ENCODE peak calls at places on chromosome 14, in ten cellular contexts. One of them, this sample, is unnamed.
A peak's percentile ranks its signal among the peaks of the same experiment; 100 is the strongest.

GRCh38 chr14:63663428-63664142 is 21.9 kb upstream of the WDR89 start:
- DNase-seq in cardiac muscle cell: peak; percentile 7
- DNase-seq in tibial artery: no peak
- DNase-seq in brain microvascular endothelial cell: no peak
- DNase-seq in DND-41: no peak
- DNase-seq in hepatocyte: no peak
- DNase-seq in colonic mucosa: no peak
- DNase-seq in upper lobe of left lung: no peak
- DNase-seq in trophoblast cell: peak; percentile 73
- DNase-seq in left ventricle myocardium inferior: no peak
- DNase-seq in this sample: no peak

GRCh38 chr14:89164168-89165074 is 252.6 kb downstream of the FOXN3 start:
- DNase-seq in cardiac muscle cell: no peak
- DNase-seq in tibial artery: no peak
- DNase-seq in brain microvascular endothelial cell: no peak
- DNase-seq in DND-41: no peak
- DNase-seq in hepatocyte: no peak
- DNase-seq in colonic mucosa: no peak
- DNase-seq in upper lobe of left lung: no peak
- DNase-seq in trophoblast cell: no peak
- DNase-seq in left ventricle myocardium inferior: no peak
- DNase-seq in this sample: no peak

GRCh38 chr14:67554341-67554740 is 21.3 kb downstream of the PLEKHH1 start:
- DNase-seq in cardiac muscle cell: no peak
- DNase-seq in tibial artery: no peak
- DNase-seq in brain microvascular endothelial cell: no peak
- DNase-seq in DND-41: no peak
- DNase-seq in hepatocyte: no peak
- DNase-seq in colonic mucosa: no peak
- DNase-seq in upper lobe of left lung: no peak
- DNase-seq in trophoblast cell: no peak
- DNase-seq in left ventricle myocardium inferior: no peak
- DNase-seq in this sample: no peak

GRCh38 chr14:66003082-66003740 is 483.0 kb upstream of the CCDC196 start:
- DNase-seq in cardiac muscle cell: no peak
- DNase-seq in tibial artery: no peak
- DNase-seq in brain microvascular endothelial cell: no peak
- DNase-seq in DND-41: no peak
- DNase-seq in hepatocyte: no peak
- DNase-seq in colonic mucosa: no peak
- DNase-seq in upper lobe of left lung: peak; percentile 53
- DNase-seq in trophoblast cell: peak; percentile 25
- DNase-seq in left ventricle myocardium inferior: no peak
- DNase-seq in this sample: no peak

GRCh38 chr14:93089501-93090269 is 26.0 kb downstream of the ITPK1 start:
- DNase-seq in cardiac muscle cell: no peak
- DNase-seq in tibial artery: no peak
- DNase-seq in brain microvascular endothelial cell: no peak
- DNase-seq in DND-41: no peak
- DNase-seq in hepatocyte: no peak
- DNase-seq in colonic mucosa: no peak
- DNase-seq in upper lobe of left lung: no peak
- DNase-seq in trophoblast cell: no peak
- DNase-seq in left ventricle myocardium inferior: no peak
- DNase-seq in this sample: no peak

GRCh38 chr14:92540472-92541048 is 27.0 kb downstream of the RIN3 start:
- DNase-seq in cardiac muscle cell: peak; percentile 100
- DNase-seq in tibial artery: peak; percentile 96
- DNase-seq in brain microvascular endothelial cell: peak; percentile 99
- DNase-seq in DND-41: no peak
- DNase-seq in hepatocyte: peak; percentile 82
- DNase-seq in colonic mucosa: peak; percentile 92
- DNase-seq in upper lobe of left lung: peak; percentile 87
- DNase-seq in trophoblast cell: peak; percentile 62
- DNase-seq in left ventricle myocardium inferior: peak; percentile 93
- DNase-seq in this sample: peak; percentile 67

GRCh38 chr14:24312736-24313507 is 1.6 kb downstream of the LTB4R start:
- DNase-seq in cardiac muscle cell: peak; percentile 49
- DNase-seq in tibial artery: peak; percentile 59
- DNase-seq in brain microvascular endothelial cell: peak; percentile 18
- DNase-seq in DND-41: no peak
- DNase-seq in hepatocyte: no peak
- DNase-seq in colonic mucosa: no peak
- DNase-seq in upper lobe of left lung: peak; percentile 81
- DNase-seq in trophoblast cell: peak; percentile 23
- DNase-seq in left ventricle myocardium inferior: no peak
- DNase-seq in this sample: no peak

GRCh38 chr14:103537175-103537990 is 8.4 kb downstream of the TRMT61A start:
- DNase-seq in cardiac muscle cell: no peak
- DNase-seq in tibial artery: no peak
- DNase-seq in brain microvascular endothelial cell: no peak
- DNase-seq in DND-41: no peak
- DNase-seq in hepatocyte: no peak
- DNase-seq in colonic mucosa: no peak
- DNase-seq in upper lobe of left lung: no peak
- DNase-seq in trophoblast cell: no peak
- DNase-seq in left ventricle myocardium inferior: no peak
- DNase-seq in this sample: no peak

GRCh38 chr14:104865069-104865630 is at the start of gene CEP170B:
- DNase-seq in cardiac muscle cell: peak; percentile 48
- DNase-seq in tibial artery: no peak
- DNase-seq in brain microvascular endothelial cell: no peak
- DNase-seq in DND-41: no peak
- DNase-seq in hepatocyte: peak; percentile 88
- DNase-seq in colonic mucosa: peak; percentile 53
- DNase-seq in upper lobe of left lung: peak; percentile 43
- DNase-seq in trophoblast cell: peak; percentile 70
- DNase-seq in left ventricle myocardium inferior: peak; percentile 36
- DNase-seq in this sample: no peak

GRCh38 chr14:75223664-75224154 is 47.3 kb upstream of the TMED10 start:
- DNase-seq in cardiac muscle cell: no peak
- DNase-seq in tibial artery: peak; percentile 59
- DNase-seq in brain microvascular endothelial cell: no peak
- DNase-seq in DND-41: peak; percentile 46
- DNase-seq in hepatocyte: no peak
- DNase-seq in colonic mucosa: peak; percentile 36
- DNase-seq in upper lobe of left lung: peak; percentile 72
- DNase-seq in trophoblast cell: no peak
- DNase-seq in left ventricle myocardium inferior: peak; percentile 30
- DNase-seq in this sample: no peak

GRCh38 chr14:93044601-93045000 is 71.1 kb downstream of the ITPK1 start:
- DNase-seq in cardiac muscle cell: no peak
- DNase-seq in tibial artery: no peak
- DNase-seq in brain microvascular endothelial cell: no peak
- DNase-seq in DND-41: no peak
- DNase-seq in hepatocyte: no peak
- DNase-seq in colonic mucosa: no peak
- DNase-seq in upper lobe of left lung: peak; percentile 64
- DNase-seq in trophoblast cell: peak; percentile 6
- DNase-seq in left ventricle myocardium inferior: no peak
- DNase-seq in this sample: no peak

GRCh38 chr14:56248442-56248841 is 130.2 kb downstream of the PELI2 start:
- DNase-seq in cardiac muscle cell: no peak
- DNase-seq in tibial artery: no peak
- DNase-seq in brain microvascular endothelial cell: no peak
- DNase-seq in DND-41: no peak
- DNase-seq in hepatocyte: no peak
- DNase-seq in colonic mucosa: no peak
- DNase-seq in upper lobe of left lung: no peak
- DNase-seq in trophoblast cell: no peak
- DNase-seq in left ventricle myocardium inferior: no peak
- DNase-seq in this sample: no peak

GRCh38 chr14:96275182-96276112 is 19.4 kb downstream of the BDKRB1 start:
- DNase-seq in cardiac muscle cell: peak; percentile 89
- DNase-seq in tibial artery: peak; percentile 68
- DNase-seq in brain microvascular endothelial cell: peak; percentile 61
- DNase-seq in DND-41: peak; percentile 53
- DNase-seq in hepatocyte: peak; percentile 89
- DNase-seq in colonic mucosa: peak; percentile 80
- DNase-seq in upper lobe of left lung: peak; percentile 63
- DNase-seq in trophoblast cell: peak; percentile 78
- DNase-seq in left ventricle myocardium inferior: peak; percentile 52
- DNase-seq in this sample: no peak

GRCh38 chr14:69819607-69820006 is 22.6 kb upstream of the SLC10A1 start:
- DNase-seq in cardiac muscle cell: no peak
- DNase-seq in tibial artery: no peak
- DNase-seq in brain microvascular endothelial cell: no peak
- DNase-seq in DND-41: no peak
- DNase-seq in hepatocyte: no peak
- DNase-seq in colonic mucosa: no peak
- DNase-seq in upper lobe of left lung: no peak
- DNase-seq in trophoblast cell: no peak
- DNase-seq in left ventricle myocardium inferior: no peak
- DNase-seq in this sample: no peak

GRCh38 chr14:90733139-90733808 is 83.0 kb downstream of the TTC7B start:
- DNase-seq in cardiac muscle cell: no peak
- DNase-seq in tibial artery: no peak
- DNase-seq in brain microvascular endothelial cell: no peak
- DNase-seq in DND-41: no peak
- DNase-seq in hepatocyte: no peak
- DNase-seq in colonic mucosa: no peak
- DNase-seq in upper lobe of left lung: no peak
- DNase-seq in trophoblast cell: no peak
- DNase-seq in left ventricle myocardium inferior: peak; percentile 31
- DNase-seq in this sample: no peak

GRCh38 chr14:30770376-30770775 is 104.0 kb upstream of the COCH start:
- DNase-seq in cardiac muscle cell: no peak
- DNase-seq in tibial artery: no peak
- DNase-seq in brain microvascular endothelial cell: no peak
- DNase-seq in DND-41: no peak
- DNase-seq in hepatocyte: no peak
- DNase-seq in colonic mucosa: no peak
- DNase-seq in upper lobe of left lung: no peak
- DNase-seq in trophoblast cell: no peak
- DNase-seq in left ventricle myocardium inferior: no peak
- DNase-seq in this sample: no peak

DNA sequence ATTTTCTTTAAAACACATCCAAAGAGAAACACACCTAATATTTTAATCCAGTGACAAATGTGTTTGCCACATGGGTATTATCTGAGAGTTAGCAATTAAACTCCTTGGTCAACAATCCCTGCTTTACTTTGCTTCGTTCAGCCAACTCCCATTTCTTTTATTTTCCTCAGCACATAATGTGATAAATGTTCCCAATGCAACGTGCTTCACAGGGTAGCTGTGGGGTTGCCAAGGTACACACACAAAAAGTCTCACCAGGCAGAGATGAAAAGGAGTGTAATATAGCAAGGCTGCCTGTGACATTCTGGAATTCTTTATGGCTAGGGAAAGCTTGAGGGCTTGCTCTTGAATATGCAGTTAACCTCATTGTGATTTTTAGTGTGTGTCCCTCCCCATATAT is 208.0 kb upstream of the DIO2 start:
- DNase-seq in cardiac muscle cell: no peak
- DNase-seq in tibial artery: no peak
- DNase-seq in brain microvascular endothelial cell: no peak
- DNase-seq in DND-41: no peak
- DNase-seq in hepatocyte: no peak
- DNase-seq in colonic mucosa: no peak
- DNase-seq in upper lobe of left lung: no peak
- DNase-seq in trophoblast cell: no peak
- DNase-seq in left ventricle myocardium inferior: no peak
- DNase-seq in this sample: no peak
- H3K27ac ChIP-seq in cardiac muscle cell: no peak overlapping the region
- H3K27ac ChIP-seq in tibial artery: no peak overlapping the region
- H3K27ac ChIP-seq in brain microvascular endothelial cell: no peak overlapping the region
- H3K27ac ChIP-seq in DND-41: no peak overlapping the region
- H3K27ac ChIP-seq in hepatocyte: no peak overlapping the region
- H3K27ac ChIP-seq in colonic mucosa: no peak overlapping the region
- H3K27ac ChIP-seq in upper lobe of left lung: no peak overlapping the region
- H3K27ac ChIP-seq in trophoblast cell: no peak overlapping the region
- H3K27ac ChIP-seq in left ventricle myocardium inferior: no peak overlapping the region
- H3K27ac ChIP-seq in this sample: no peak overlapping the region

GRCh38 chr14:35158491-35158890 is 36.1 kb downstream of the PRORP start:
- DNase-seq in cardiac muscle cell: no peak
- DNase-seq in tibial artery: no peak
- DNase-seq in brain microvascular endothelial cell: no peak
- DNase-seq in DND-41: no peak
- DNase-seq in hepatocyte: peak; percentile 0
- DNase-seq in colonic mucosa: no peak
- DNase-seq in upper lobe of left lung: no peak
- DNase-seq in trophoblast cell: peak; percentile 78
- DNase-seq in left ventricle myocardium inferior: no peak
- DNase-seq in this sample: no peak
- H3K27ac ChIP-seq in cardiac muscle cell: no peak overlapping the region
- H3K27ac ChIP-seq in tibial artery: no peak overlapping the region
- H3K27ac ChIP-seq in brain microvascular endothelial cell: no peak overlapping the region
- H3K27ac ChIP-seq in DND-41: no peak overlapping the region
- H3K27ac ChIP-seq in hepatocyte: no peak overlapping the region
- H3K27ac ChIP-seq in colonic mucosa: no peak overlapping the region
- H3K27ac ChIP-seq in upper lobe of left lung: no peak overlapping the region
- H3K27ac ChIP-seq in trophoblast cell: no peak overlapping the region
- H3K27ac ChIP-seq in left ventricle myocardium inferior: no peak overlapping the region
- H3K27ac ChIP-seq in this sample: no peak overlapping the region

DNA sequence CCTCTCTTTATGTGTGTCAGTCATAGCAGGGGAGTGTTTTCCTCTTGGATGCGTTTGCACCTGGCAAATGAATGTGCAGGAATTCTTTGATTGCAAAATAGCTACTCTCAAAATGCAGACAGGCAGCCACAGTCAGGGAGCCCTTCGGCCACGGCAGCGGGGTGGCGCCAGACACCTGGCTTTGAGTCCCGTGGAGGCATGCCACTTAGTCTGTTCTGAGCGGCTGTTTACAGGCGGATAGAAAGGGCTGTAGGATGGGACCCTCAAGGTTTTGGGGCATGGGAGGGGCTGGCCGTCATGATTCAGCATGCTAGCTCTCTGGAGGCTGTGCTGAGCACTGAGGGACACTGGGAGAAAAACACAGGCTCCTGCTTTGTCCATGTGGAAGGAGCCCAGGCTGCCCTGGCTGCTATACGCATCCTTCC is 117.1 kb downstream of the SLC25A47 start:
- DNase-seq in cardiac muscle cell: peak; percentile 73
- DNase-seq in tibial artery: peak; percentile 63
- DNase-seq in brain microvascular endothelial cell: peak; percentile 29
- DNase-seq in DND-41: peak; percentile 84
- DNase-seq in hepatocyte: peak; percentile 86
- DNase-seq in colonic mucosa: peak; percentile 84
- DNase-seq in upper lobe of left lung: peak; percentile 82
- DNase-seq in trophoblast cell: peak; percentile 96
- DNase-seq in left ventricle myocardium inferior: peak; percentile 64
- DNase-seq in this sample: no peak
- H3K27ac ChIP-seq in cardiac muscle cell: no peak overlapping the region
- H3K27ac ChIP-seq in tibial artery: no peak overlapping the region
- H3K27ac ChIP-seq in brain microvascular endothelial cell: no peak overlapping the region
- H3K27ac ChIP-seq in DND-41: peak overlapping the region; percentile 71
- H3K27ac ChIP-seq in hepatocyte: peak overlapping the region; percentile 46
- H3K27ac ChIP-seq in colonic mucosa: peak overlapping the region; percentile 81
- H3K27ac ChIP-seq in upper lobe of left lung: peak overlapping the region; percentile 72
- H3K27ac ChIP-seq in trophoblast cell: no peak overlapping the region
- H3K27ac ChIP-seq in left ventricle myocardium inferior: peak overlapping the region; percentile 68
- H3K27ac ChIP-seq in this sample: peak overlapping the region; percentile 45

DNA sequence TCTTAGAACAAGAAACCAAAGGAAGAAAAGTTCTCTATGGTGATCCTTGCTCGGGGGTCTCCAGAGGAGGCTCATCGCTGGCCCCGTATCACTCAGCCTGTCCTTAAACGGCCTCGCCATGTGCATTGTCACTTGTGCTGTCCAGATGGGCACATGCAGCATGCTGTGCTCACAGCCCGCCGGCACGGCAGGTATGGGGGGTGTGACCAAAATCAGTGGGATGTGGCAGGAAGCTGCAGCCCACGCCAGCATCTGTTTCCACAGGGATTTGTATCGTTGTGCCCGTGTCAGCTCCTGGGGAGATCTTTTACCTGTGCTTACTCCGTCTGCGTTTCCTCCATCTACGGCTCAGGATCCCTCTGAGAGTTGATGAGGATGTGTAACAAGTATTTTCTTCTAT is 2.6 kb upstream of the SLC39A2 start:
- DNase-seq in cardiac muscle cell: no peak
- DNase-seq in tibial artery: no peak
- DNase-seq in brain microvascular endothelial cell: no peak
- DNase-seq in DND-41: no peak
- DNase-seq in hepatocyte: no peak
- DNase-seq in colonic mucosa: no peak
- DNase-seq in upper lobe of left lung: no peak
- DNase-seq in trophoblast cell: no peak
- DNase-seq in left ventricle myocardium inferior: no peak
- DNase-seq in this sample: no peak
- H3K27ac ChIP-seq in cardiac muscle cell: no peak overlapping the region
- H3K27ac ChIP-seq in tibial artery: no peak overlapping the region
- H3K27ac ChIP-seq in brain microvascular endothelial cell: no peak overlapping the region
- H3K27ac ChIP-seq in DND-41: no peak overlapping the region
- H3K27ac ChIP-seq in hepatocyte: peak overlapping the region; percentile 40
- H3K27ac ChIP-seq in colonic mucosa: peak overlapping the region; percentile 1
- H3K27ac ChIP-seq in upper lobe of left lung: no peak overlapping the region
- H3K27ac ChIP-seq in trophoblast cell: no peak overlapping the region
- H3K27ac ChIP-seq in left ventricle myocardium inferior: no peak overlapping the region
- H3K27ac ChIP-seq in this sample: no peak overlapping the region

This sample was measured in epithelial cell of prostate.